ENCODE peak calls at places on chromosomes 6 and 20, in eight cellular contexts. N, U, H, F, I, B, L and Y are unnamed samples.

GRCh38 chr6:168658059-168658458 is 217.1 kb downstream of the SMOC2 start:
- DNase-seq in N (no peak), U (no peak), H (no peak), F (peak), I (no peak), B (no peak), L (no peak), Y (no peak)

GRCh38 chr6:39416728-39417127 is 94.2 kb upstream of the KCNK16 start:
- DNase-seq in N (no peak), U (peak), H (no peak), F (no peak), I (peak), B (no peak), L (peak), Y (no peak)

GRCh38 chr20:25586877-25587276 is 1.5 kb upstream of the NINL start:
- DNase-seq in N (no peak), U (no peak), H (no peak), F (no peak), I (peak), B (no peak), L (peak), Y (no peak)

GRCh38 chr6:143806282-143807102 is 36.6 kb upstream of the LTV1 start:
- DNase-seq in N (no peak), U (no peak), H (no peak), F (no peak), I (peak), B (no peak), L (peak), Y (peak)

GRCh38 chr6:92684386-92684785 is 735.0 kb downstream of the EPHA7 start:
- DNase-seq in N (no peak), U (no peak), H (no peak), F (no peak), I (peak), B (no peak), L (peak), Y (no peak)

GRCh38 chr20:49037962-49038387 is 8.1 kb upstream of the CSE1L start:
- DNase-seq in N (no peak), U (peak), H (no peak), F (peak), I (no peak), B (no peak), L (no peak), Y (no peak)

GRCh38 chr6:89895273-89895874 is 1.1 kb downstream of the GJA10 start:
- DNase-seq in N (peak), U (peak), H (no peak), F (no peak), I (peak), B (no peak), L (peak), Y (no peak)

GRCh38 chr6:30880563-30881252 is 3.6 kb upstream of the DDR1 start:
- DNase-seq in N (no peak), U (no peak), H (no peak), F (no peak), I (no peak), B (no peak), L (no peak), Y (no peak)

GRCh38 chr6:36327226-36328009 is 9.3 kb downstream of the BNIP5 start:
- DNase-seq in N (no peak), U (no peak), H (no peak), F (no peak), I (no peak), B (no peak), L (no peak), Y (no peak)

GRCh38 chr6:129635396-129636164 is 74.4 kb downstream of the ARHGAP18 start:
- DNase-seq in N (no peak), U (no peak), H (no peak), F (no peak), I (peak), B (no peak), L (no peak), Y (no peak)

GRCh38 chr6:12064125-12064524 is 52.0 kb downstream of the HIVEP1 start:
- DNase-seq in N (no peak), U (no peak), H (no peak), F (no peak), I (no peak), B (no peak), L (no peak), Y (no peak)

GRCh38 chr6:105901583-105901982 is 184.6 kb upstream of the PRDM1 start:
- DNase-seq in N (no peak), U (no peak), H (no peak), F (no peak), I (no peak), B (no peak), L (no peak), Y (no peak)

GRCh38 chr6:42295688-42296087 is 78.0 kb upstream of the MRPS10 start:
- DNase-seq in N (no peak), U (no peak), H (no peak), F (no peak), I (no peak), B (no peak), L (no peak), Y (no peak)

GRCh38 chr20:32477594-32478512 is 107.3 kb downstream of the NOL4L start:
- DNase-seq in N (no peak), U (no peak), H (no peak), F (no peak), I (no peak), B (no peak), L (no peak), Y (no peak)